ENCODE peak calls at places on chromosomes 16 and 17, in five cellular contexts. U is stimulated activated CD4-positive, alpha-beta T cell treated with anti-CD3 and anti-CD28 coated beads, Interleukin-4, amount 100 ng/mL, for 1 hour; B is mammary epithelial cell; C is COLO829; X is right atrium auricular region. D is an unnamed sample.

GRCh38 chr16:4403133-4403949 is 13.1 kb downstream of the CORO7 start:
- DNase-seq in U (no peak), B (no peak), C (no peak), X (no peak), D (no peak)

GRCh38 chr16:1991588-1992474 is 2.1 kb downstream of the SYNGR3 start:
- DNase-seq in U (peak), B (peak), C (peak), X (peak), D (peak)

GRCh38 chr17:78432226-78432894 is 53.9 kb downstream of the PGS1 start:
- DNase-seq in U (no peak), B (no peak), C (no peak), X (no peak), D (no peak)

GRCh38 chr16:53502331-53503269 is at the start of gene AKTIP:
- DNase-seq in U (peak), B (peak), C (no peak), X (no peak), D (peak)

GRCh38 chr16:1561266-1561665 is 27.8 kb downstream of the TMEM204 start:
- DNase-seq in U (no peak), B (no peak), C (no peak), X (no peak), D (no peak)

GRCh38 chr17:37088459-37088858 is 139.7 kb downstream of the AATF start:
- DNase-seq in U (no peak), B (peak), C (peak), X (no peak), D (no peak)

GRCh38 chr17:77208217-77208808 is 67.5 kb downstream of the SEC14L1 start:
- DNase-seq in U (no peak), B (no peak), C (peak), X (peak), D (no peak)

GRCh38 chr17:69723741-69724140 is 309.2 kb downstream of the MAP2K6 start:
- DNase-seq in U (no peak), B (peak), C (no peak), X (no peak), D (no peak)

GRCh38 chr16:35414139-35414538 is 1954.7 kb downstream of the TP53TG3F start:
- DNase-seq in U (no peak), B (no peak), C (no peak), X (no peak), D (no peak)

GRCh38 chr17:64152428-64153125 is 22.6 kb upstream of the ERN1 start:
- DNase-seq in U (no peak), B (no peak), C (no peak), X (no peak), D (no peak)

D was measured in colonic mucosa.